ENCODE peak calls at places on chromosomes 1 and 21, in four cellular contexts. U is GM12865, J is GM12891, Y is DMS79. W is an unnamed sample.

GRCh38 chr1:32263744-32264143 is 12.7 kb downstream of the LCK start:
- DNase-seq in J (no peak), U (peak; percentile 35), Y (no peak), W (no peak)

GRCh38 chr1:214683596-214683995 is 80.6 kb downstream of the CENPF start:
- DNase-seq in U (no peak), J (no peak), Y (no peak), W (no peak)

GRCh38 chr1:174218983-174219382 is 59.7 kb downstream of the RABGAP1L start:
- DNase-seq in U (peak; percentile 21), Y (no peak), J (no peak), W (no peak)

GRCh38 chr1:4553761-4554160 is 100.6 kb upstream of the AJAP1 start:
- DNase-seq in J (no peak), U (no peak), Y (no peak), W (no peak)

GRCh38 chr21:25569084-25569483 is 38.2 kb downstream of the MRPL39 start:
- DNase-seq in J (no peak), U (peak; percentile 63), Y (no peak), W (no peak)

GRCh38 chr1:170967042-170967910 is 31.9 kb downstream of the MROH9 start:
- DNase-seq in U (peak; percentile 33), Y (peak; percentile 2), J (peak; percentile 2), W (no peak)

GRCh38 chr1:112513112-112513870 is 4.5 kb downstream of the WNT2B start:
- DNase-seq in U (no peak), J (no peak), Y (no peak), W (no peak)

GRCh38 chr1:3469104-3469848 is 14.8 kb downstream of the ARHGEF16 start:
- DNase-seq in J (no peak), Y (no peak), U (no peak), W (no peak)

GRCh38 chr1:231949277-231950122 is 322.9 kb downstream of the DISC1 start:
- DNase-seq in J (no peak), U (no peak), Y (no peak), W (no peak)

GRCh38 chr21:25912402-25912746 is 177.6 kb downstream of the GABPA start:
- DNase-seq in U (no peak), J (no peak), Y (no peak), W (no peak)

GRCh38 chr1:58780586-58781452 is 3.0 kb downstream of the JUN start:
- DNase-seq in U (no peak), Y (no peak), J (no peak), W (peak; percentile 15)

GRCh38 chr1:30407862-30408580 is 315.4 kb downstream of the MATN1 start:
- DNase-seq in Y (no peak), J (no peak), U (no peak), W (no peak)

GRCh38 chr1:100959502-100960060 is 63.7 kb downstream of the SLC30A7 start:
- DNase-seq in U (no peak), J (no peak), Y (no peak), W (no peak)

GRCh38 chr1:47575855-47576757 is 138.3 kb downstream of the FOXD2 start:
- DNase-seq in Y (no peak), J (no peak), U (no peak), W (no peak)

GRCh38 chr1:187876775-187877174 is 1048.0 kb downstream of the PLA2G4A start:
- DNase-seq in Y (peak; percentile 40), U (peak; percentile 42), J (no peak), W (no peak)